ENCODE peak calls at places on chromosomes 16 and 17, in seven cellular contexts. D is HS-5; P is adrenal gland; M is activated T-helper 1 cell treated with anti-CD3 and anti-CD28 coated beads, Interleukin-2, amount 50 U/mL, for 16 hours; O is AG10803; L is NCI-H510A; G is astrocyte of the spinal cord. I is an unnamed sample.

GRCh38 chr16:4489030-4489429 is 12.8 kb downstream of the HMOX2 start:
- DNase-seq in P (peak), G (peak), M (no peak), O (peak), L (no peak), D (peak), I (peak)

GRCh38 chr17:75524971-75525805 is at the start of gene LLGL2:
- DNase-seq in G (no peak), D (no peak), O (no peak), P (peak), M (peak), L (peak), I (no peak)

GRCh38 chr17:75468311-75468754 is 11.9 kb downstream of the TMEM94 start:
- DNase-seq in M (no peak), P (peak), D (no peak), L (no peak), O (peak), G (no peak), I (no peak)

GRCh38 chr17:36942031-36942599 is 4.8 kb downstream of the LHX1 start:
- DNase-seq in L (no peak), G (no peak), D (no peak), P (no peak), O (no peak), M (no peak), I (no peak)

GRCh38 chr17:8701754-8702153 is 42.9 kb downstream of the CCDC42 start:
- DNase-seq in O (no peak), L (no peak), M (no peak), G (no peak), D (no peak), P (no peak), I (no peak)

GRCh38 chr17:41098476-41098875 is 534 bp upstream of the KRTAP4-8 start:
- DNase-seq in P (no peak), O (peak), L (no peak), D (no peak), M (no peak), G (peak), I (no peak)

GRCh38 chr16:75806487-75806886 is 80.2 kb upstream of the CPHXL start:
- DNase-seq in P (no peak), D (no peak), G (no peak), O (no peak), M (no peak), L (no peak), I (no peak)

GRCh38 chr17:64020068-64020766 is at the start of gene ICAM2:
- DNase-seq in P (peak), D (no peak), O (no peak), G (no peak), M (peak), L (no peak), I (no peak)

GRCh38 chr16:23290189-23291062 is 11.7 kb upstream of the SCNN1B start:
- DNase-seq in O (no peak), D (no peak), P (no peak), G (no peak), L (no peak), M (no peak), I (no peak)

GRCh38 chr17:81713556-81714411 is 1.7 kb downstream of the SLC25A10 start:
- DNase-seq in G (no peak), L (no peak), D (no peak), P (no peak), M (no peak), O (no peak), I (no peak)

GRCh38 chr16:24980077-24980793 is 34.9 kb downstream of the ARHGAP17 start:
- DNase-seq in M (no peak), D (no peak), P (no peak), O (peak), G (no peak), L (no peak), I (no peak)

GRCh38 chr16:66036775-66037715 is 329.4 kb upstream of the CDH5 start:
- DNase-seq in D (no peak), O (peak), L (no peak), M (no peak), P (no peak), G (peak), I (no peak)

GRCh38 chr16:25097304-25097988 is 14.1 kb upstream of the LCMT1 start:
- DNase-seq in L (no peak), O (peak), D (peak), P (no peak), M (no peak), G (peak), I (no peak)

GRCh38 chr17:33451221-33451620 is 158.1 kb upstream of the ASIC2 start:
- DNase-seq in G (no peak), P (no peak), D (no peak), O (no peak), M (no peak), L (no peak), I (peak)

GRCh38 chr17:50365165-50365564 is 7.8 kb downstream of the MRPL27 start:
- DNase-seq in O (no peak), M (no peak), L (no peak), D (no peak), P (no peak), G (no peak), I (no peak)

GRCh38 chr16:30743690-30744089 is 4.5 kb upstream of the PHKG2 start:
- DNase-seq in D (no peak), L (no peak), O (no peak), M (no peak), P (no peak), G (no peak), I (no peak)

GRCh38 chr16:78775161-78775561 is 675.7 kb downstream of the WWOX start:
- DNase-seq in G (no peak), D (no peak), M (peak), O (no peak), P (no peak), L (no peak), I (no peak)

GRCh38 chr17:6753565-6753964 is 2.3 kb upstream of the XAF1 start:
- DNase-seq in G (peak), M (no peak), P (no peak), D (no peak), L (no peak), O (no peak), I (no peak)

GRCh38 chr17:82559779-82560642 is 40.5 kb downstream of the FOXK2 start:
- DNase-seq in L (no peak), G (no peak), O (no peak), D (no peak), M (no peak), P (no peak), I (no peak)

GRCh38 chr17:40996829-40997228 is 2.9 kb upstream of the KRTAP3-3 start:
- DNase-seq in D (no peak), O (no peak), M (no peak), G (no peak), L (no peak), P (no peak), I (no peak)

GRCh38 chr17:82881900-82882714 is 42.3 kb upstream of the ZNF750 start:
- DNase-seq in P (peak), D (no peak), G (no peak), O (peak), M (no peak), L (no peak), I (no peak)

GRCh38 chr17:41935641-41936040 is 5.2 kb downstream of the ODAD4 start:
- DNase-seq in G (no peak), M (no peak), P (no peak), L (no peak), D (no peak), O (no peak), I (no peak)

GRCh38 chr17:63919311-63919723 is 678 bp upstream of the GH1 start:
- DNase-seq in M (peak), O (peak), G (peak), P (peak), D (peak), L (peak), I (no peak)

GRCh38 chr16:74743668-74744299 is 30.8 kb downstream of the FA2H start:
- DNase-seq in P (peak), L (peak), O (peak), G (peak), M (no peak), D (no peak), I (peak)

GRCh38 chr17:61251939-61252865 is 147.4 kb upstream of the TBX2 start:
- DNase-seq in G (peak), D (no peak), M (no peak), P (peak), L (no peak), O (peak), I (no peak)

GRCh38 chr17:17663160-17664072 is 17.8 kb upstream of the RAI1 start:
- DNase-seq in P (peak), D (no peak), M (peak), G (peak), L (no peak), O (peak), I (peak)

GRCh38 chr17:76053230-76054111 is 18.8 kb downstream of the SRP68 start:
- DNase-seq in O (no peak), P (no peak), G (peak), D (no peak), M (no peak), L (no peak), I (peak)

GRCh38 chr16:70692481-70693203 is 6.8 kb upstream of the MTSS2 start:
- DNase-seq in M (no peak), D (no peak), O (no peak), G (no peak), L (no peak), P (no peak), I (no peak)

GRCh38 chr16:12801511-12802042 is 2.1 kb downstream of the CPPED1 start:
- DNase-seq in O (peak), D (peak), L (no peak), G (peak), M (no peak), P (peak), I (peak)

GRCh38 chr17:77124192-77124908 is 16.4 kb upstream of the SEC14L1 start:
- DNase-seq in P (peak), M (no peak), L (no peak), G (peak), O (peak), D (no peak), I (peak)

GRCh38 chr16:1309888-1310831 is 724 bp downstream of the UBE2I start:
- DNase-seq in G (peak), P (peak), L (no peak), D (no peak), M (peak), O (peak), I (peak)

GRCh38 chr16:89190150-89190958 is 10.0 kb downstream of the SLC22A31 start:
- DNase-seq in L (no peak), M (no peak), O (no peak), P (no peak), D (no peak), G (no peak), I (no peak)

GRCh38 chr16:85245307-85246172 is 133.3 kb upstream of the CIBAR2 start:
- DNase-seq in P (peak), M (peak), L (no peak), D (no peak), O (peak), G (peak), I (peak)

GRCh38 chr16:35431829-35432663 is 1972.6 kb downstream of the TP53TG3F start:
- DNase-seq in O (no peak), D (no peak), G (no peak), L (no peak), P (no peak), M (no peak), I (no peak)

GRCh38 chr16:75546293-75546692 is 9.8 kb downstream of the TMEM231 start:
- DNase-seq in P (no peak), L (no peak), D (no peak), M (no peak), G (no peak), O (no peak), I (no peak)

GRCh38 chr16:4558026-4558425 is 1.9 kb downstream of the C16orf96 start:
- DNase-seq in G (no peak), O (no peak), M (no peak), L (no peak), D (no peak), P (no peak), I (no peak)

GRCh38 chr17:50106393-50107131 is 11.4 kb downstream of the PDK2 start:
- DNase-seq in M (no peak), G (no peak), L (no peak), O (no peak), D (no peak), P (no peak), I (no peak)

GRCh38 chr17:77548967-77549366 is 408.2 kb downstream of the SEC14L1 start:
- DNase-seq in D (no peak), O (no peak), G (no peak), M (no peak), L (no peak), P (no peak), I (no peak)

GRCh38 chr16:77675464-77676324 is 46.6 kb upstream of the NUDT7 start:
- DNase-seq in L (no peak), O (peak), P (peak), G (peak), M (peak), D (peak), I (peak)